ENCODE peak calls at places on chromosomes 16 and 17, in six cellular contexts. Y is NCI-H446 treated with DMSO at 0.1 percent for 48 hours; X is stimulated activated CD8-positive, alpha-beta memory T cell treated with anti-CD3 and anti-CD28 coated beads, Interleukin-7, amount 100 ng/mL, for 1 hour; F is NCI-H1417; R is AG10803; Z is HTR-8/SVneo. A is an unnamed sample.

GRCh38 chr17:28646039-28646754 is 1.2 kb upstream of the BLTP2 start:
- DNase-seq in Y (no peak), X (no peak), F (no peak), R (no peak), Z (no peak), A (no peak)

GRCh38 chr16:57000271-57001025 is 11.1 kb downstream of the NLRC5 start:
- DNase-seq in Y (no peak), X (peak), F (no peak), R (peak), Z (peak), A (no peak)

GRCh38 chr17:58338907-58339774 is 10.5 kb upstream of the TSPOAP1 start:
- DNase-seq in Y (no peak), X (no peak), F (peak), R (peak), Z (peak), A (peak)

GRCh38 chr16:52727878-52728277 is 180.9 kb upstream of the TOX3 start:
- DNase-seq in Y (no peak), X (no peak), F (peak), R (no peak), Z (no peak), A (no peak)

GRCh38 chr17:31425646-31426045 is 34.2 kb downstream of the RAB11FIP4 start:
- DNase-seq in Y (no peak), X (no peak), F (peak), R (no peak), Z (no peak), A (no peak)

GRCh38 chr17:2398655-2399571 is 1.9 kb downstream of the MNT start:
- DNase-seq in Y (no peak), X (no peak), F (peak), R (peak), Z (peak), A (peak)

GRCh38 chr17:64004903-64005733 is 7.0 kb downstream of the PRR29 start:
- DNase-seq in Y (no peak), X (no peak), F (no peak), R (no peak), Z (no peak), A (no peak)

GRCh38 chr16:51085271-51085670 is 65.8 kb downstream of the SALL1 start:
- DNase-seq in Y (no peak), X (no peak), F (no peak), R (no peak), Z (no peak), A (no peak)

GRCh38 chr17:59074494-59074893 is 32.2 kb downstream of the TRIM37 start:
- DNase-seq in Y (no peak), X (no peak), F (no peak), R (peak), Z (peak), A (no peak)

A was measured in lung.